ENCODE peak calls at places on chromosomes 6 and 20, in four cellular contexts. B, X, K and Z are unnamed samples.

GRCh38 chr20:37345339-37346231 is at the start of gene SRC:
- DNase-seq in K (peak; percentile 92), X (peak; percentile 31), B (peak; percentile 84), Z (peak; percentile 24)

GRCh38 chr6:15479761-15480160 is 183.1 kb downstream of the DTNBP1 start:
- DNase-seq in X (no peak), K (no peak), B (no peak), Z (no peak)

GRCh38 chr6:147924598-147924997 is 416.1 kb downstream of the SAMD5 start:
- DNase-seq in K (no peak), X (no peak), B (no peak), Z (no peak)

GRCh38 chr20:44138859-44139258 is 48.1 kb downstream of the JPH2 start:
- DNase-seq in X (no peak), K (no peak), B (no peak), Z (no peak)

GRCh38 chr6:225121-225721 is 67.1 kb upstream of the DUSP22 start:
- DNase-seq in B (no peak), K (no peak), X (no peak), Z (no peak)

GRCh38 chr20:4545526-4545925 is 176.2 kb upstream of the PRND start:
- DNase-seq in K (no peak), X (no peak), B (no peak), Z (no peak)

GRCh38 chr6:34654061-34654460 is 42.5 kb downstream of the ILRUN start:
- DNase-seq in X (no peak), K (no peak), B (no peak), Z (no peak)

GRCh38 chr6:106084106-106084963 is 1.8 kb upstream of the PRDM1 start:
- DNase-seq in X (no peak), B (no peak), K (no peak), Z (no peak)

GRCh38 chr6:72760130-72760793 is 138.4 kb downstream of the KCNQ5 start:
- DNase-seq in B (no peak), X (no peak), K (no peak), Z (no peak)

GRCh38 chr6:101806241-101806640 is 412.7 kb downstream of the GRIK2 start:
- DNase-seq in B (no peak), X (no peak), K (no peak), Z (no peak)

GRCh38 chr6:128492386-128492785 is 28.0 kb downstream of the PTPRK start:
- DNase-seq in K (no peak), B (no peak), X (no peak), Z (no peak)

GRCh38 chr6:111812080-111813038 is 60.9 kb downstream of the FYN start:
- DNase-seq in X (no peak), K (no peak), B (no peak), Z (no peak)

GRCh38 chr6:70398783-70399730 is 14.3 kb upstream of the FAM135A start:
- DNase-seq in X (no peak), K (no peak), B (no peak), Z (no peak)

GRCh38 chr6:145891565-145891964 is 72.6 kb downstream of the SHPRH start:
- DNase-seq in B (no peak), K (no peak), X (no peak), Z (no peak)

GRCh38 chr6:140208286-140208685 is 833.8 kb upstream of the CITED2 start:
- DNase-seq in K (no peak), B (no peak), X (no peak), Z (no peak)

GRCh38 chr6:48186746-48187145 is 75.7 kb upstream of the PTCHD4 start:
- DNase-seq in B (no peak), X (no peak), K (no peak), Z (no peak)

GRCh38 chr20:35318502-35319157 is 26.4 kb upstream of the FAM83C start:
- DNase-seq in X (no peak), K (no peak), B (no peak), Z (no peak)

GRCh38 chr6:79804732-79805131 is 142.6 kb downstream of the ELOVL4 start:
- DNase-seq in X (no peak), B (no peak), K (no peak), Z (no peak)

GRCh38 chr20:38926934-38927616 is 858 bp downstream of the FAM83D start:
- DNase-seq in K (no peak), X (no peak), B (no peak), Z (no peak)

GRCh38 chr6:148530394-148530923 is 187.8 kb downstream of the SASH1 start:
- DNase-seq in X (no peak), K (no peak), B (no peak), Z (no peak)

GRCh38 chr6:90155114-90155513 is 141.5 kb downstream of the BACH2 start:
- DNase-seq in B (no peak), X (no peak), K (no peak), Z (no peak)

GRCh38 chr6:33375143-33375649 is 16.4 kb upstream of the KIFC1 start:
- DNase-seq in K (no peak), B (peak; percentile 87), X (no peak), Z (no peak)

GRCh38 chr6:108002365-108003221 is 44.6 kb upstream of the SEC63 start:
- DNase-seq in K (no peak), X (peak; percentile 62), B (no peak), Z (peak; percentile 34)

GRCh38 chr6:30037182-30037788 is 23.8 kb upstream of the POLR1H start:
- DNase-seq in B (no peak), X (no peak), K (no peak), Z (no peak)

GRCh38 chr20:58618694-58619540 is 32.2 kb upstream of the STX16 start:
- DNase-seq in B (no peak), X (no peak), K (no peak), Z (no peak)

GRCh38 chr20:3563548-3564177 is 92.8 kb downstream of the ATRN start:
- DNase-seq in X (no peak), K (no peak), B (no peak), Z (no peak)

GRCh38 chr6:112153926-112154621 is 66.7 kb downstream of the FAM229B start:
- DNase-seq in B (no peak), X (no peak), K (no peak), Z (no peak)

GRCh38 chr6:31768717-31769257 is 6.3 kb downstream of the SAPCD1 start:
- DNase-seq in B (no peak), K (no peak), X (no peak), Z (no peak)

GRCh38 chr6:149636116-149636515 is 12.4 kb downstream of the KATNA1 start:
- DNase-seq in X (no peak), B (no peak), K (no peak), Z (no peak)

GRCh38 chr20:63114006-63114692 is 101.8 kb downstream of the YTHDF1 start:
- DNase-seq in X (no peak), K (no peak), B (no peak), Z (no peak)

GRCh38 chr6:2237001-2237400 is 8.4 kb downstream of the GMDS start:
- DNase-seq in K (no peak), X (no peak), B (no peak), Z (no peak)

GRCh38 chr6:45696738-45697137 is 318.9 kb downstream of the CLIC5 start:
- DNase-seq in X (no peak), B (no peak), K (no peak), Z (no peak)

GRCh38 chr6:28657367-28657755 is 131.7 kb downstream of the GPX5 start:
- DNase-seq in B (no peak), X (no peak), K (no peak), Z (no peak)

GRCh38 chr6:159168536-159169192 is 536 bp upstream of the FNDC1 start:
- DNase-seq in B (peak; percentile 73), X (no peak), K (peak; percentile 63), Z (no peak)

DNA sequence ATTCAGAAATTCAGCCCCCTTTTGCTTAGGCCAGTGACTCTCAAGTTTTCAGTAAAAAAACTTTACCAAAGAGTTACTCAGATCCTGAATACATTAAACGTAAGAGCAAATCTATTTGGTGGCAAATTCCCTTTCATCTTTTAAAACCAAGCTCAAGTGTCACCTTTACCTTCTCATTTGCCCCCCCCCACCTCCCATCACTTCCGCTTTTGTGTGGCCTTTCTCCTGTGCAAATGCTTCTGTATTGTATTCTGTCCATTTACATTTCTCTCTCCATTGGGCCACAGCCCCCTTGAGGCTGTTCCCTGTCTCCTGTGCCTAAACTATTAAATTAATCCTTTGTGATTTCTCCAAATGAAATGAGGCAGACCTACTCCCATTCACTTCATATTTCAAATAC is 1.9 kb downstream of the NOL7 start:
- DNase-seq in K (no peak), B (no peak), X (no peak), Z (no peak)
- H3K27ac ChIP-seq in K (no peak overlapping the region), B (no peak overlapping the region), X (no peak overlapping the region), Z (no peak overlapping the region)

GRCh38 chr6:157770946-157771345 is 52.1 kb upstream of the SNX9 start:
- DNase-seq in K (no peak), X (no peak), B (no peak), Z (no peak)
- H3K27ac ChIP-seq in K (no peak overlapping the region), X (no peak overlapping the region), B (no peak overlapping the region), Z (no peak overlapping the region)

GRCh38 chr6:157873735-157874344 is 50.8 kb downstream of the SNX9 start:
- DNase-seq in X (peak; percentile 35), K (peak; percentile 88), B (peak; percentile 80), Z (peak; percentile 79)

GRCh38 chr6:157867981-157868380 is 44.9 kb downstream of the SNX9 start:
- DNase-seq in B (no peak), K (no peak), X (no peak), Z (no peak)

GRCh38 chr6:157867155-157867559 is 44.1 kb downstream of the SNX9 start:
- DNase-seq in K (no peak), B (no peak), X (no peak), Z (no peak)

GRCh38 chr6:157868835-157869234 is 45.8 kb downstream of the SNX9 start:
- DNase-seq in K (no peak), B (peak; percentile 25), X (no peak), Z (no peak)

DNA sequence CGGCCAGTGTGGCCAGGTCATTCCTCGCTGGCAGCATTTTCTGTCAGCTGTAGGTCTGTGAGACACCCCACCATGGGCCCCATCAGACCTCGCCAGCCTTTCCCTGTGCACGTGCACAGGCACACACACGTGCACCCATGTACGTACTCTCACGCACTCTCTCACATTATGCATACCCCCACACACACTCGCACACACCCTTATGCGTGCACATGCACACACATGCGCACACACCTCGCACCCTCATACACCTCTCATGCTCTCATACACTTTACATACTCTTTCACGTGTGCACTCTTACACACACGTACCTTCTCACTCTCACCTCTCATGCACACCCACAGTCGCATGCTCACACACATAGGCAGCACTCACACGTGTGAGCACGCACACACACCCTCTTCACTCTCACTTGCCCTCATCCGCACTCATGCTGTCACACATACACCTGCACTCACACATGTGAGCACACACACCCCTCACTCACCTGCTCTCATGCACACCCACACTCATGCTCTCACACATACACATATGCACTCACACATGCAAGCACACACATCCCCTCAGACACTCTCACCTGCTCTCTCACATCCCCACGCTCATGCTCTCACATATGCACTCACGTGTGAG is 46.7 kb downstream of the SNX9 start:
- DNase-seq in K (no peak), X (no peak), B (no peak), Z (no peak)
- H3K27ac ChIP-seq in K (no peak overlapping the region), X (no peak overlapping the region), B (no peak overlapping the region), Z (no peak overlapping the region)

DNA sequence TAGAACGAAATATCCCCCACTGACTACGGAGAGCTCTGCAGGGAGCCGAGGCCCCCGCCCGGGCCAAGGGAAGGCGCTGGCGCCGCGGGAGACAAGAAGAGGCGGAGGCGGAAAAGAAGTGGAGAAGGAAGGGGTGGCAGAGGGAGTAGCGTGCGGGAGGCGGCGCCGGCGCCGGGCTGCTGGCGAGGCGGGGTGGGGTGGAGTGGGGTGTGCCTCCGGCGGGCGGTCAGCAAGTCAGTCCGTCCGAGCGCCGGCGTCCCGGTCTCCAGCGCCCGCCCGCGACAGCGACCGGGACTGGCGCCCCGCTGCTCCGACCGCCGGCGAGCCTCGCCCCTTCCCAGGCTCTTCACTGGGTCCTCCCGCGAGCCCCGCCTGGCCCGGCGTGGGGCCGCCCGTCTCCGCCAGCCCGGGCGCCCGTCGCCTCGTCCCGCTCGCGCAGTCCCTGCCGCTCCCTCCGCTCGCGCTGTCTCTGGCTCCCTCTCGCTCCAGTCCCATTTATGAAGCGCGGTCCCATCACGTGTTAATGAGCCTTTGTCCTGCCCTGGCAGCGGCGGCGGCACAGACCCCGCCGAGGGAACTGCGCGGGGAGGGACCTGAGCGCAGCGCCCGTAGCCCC is at the start of gene CNR1:
- DNase-seq in B (peak; percentile 49), X (peak; percentile 28), K (peak; percentile 77), Z (no peak)
- H3K27ac ChIP-seq in B (peak within 1 kb of the TSS; percentile 21), X (peak within 1 kb of the TSS; percentile 70), K (no peak within 1 kb of the TSS), Z (no peak within 1 kb of the TSS)